ENCODE peak calls at places on chromosomes 4 and X, in five cellular contexts. O is HepG2, X is GM23338, V is K562, B is A549. W is an unnamed sample.

GRCh38 chr4:107792691-107793090 is 32.0 kb upstream of the SGMS2 start:
- DNase-seq in X (no peak), B (no peak), O (no peak), V (peak; percentile 1), W (no peak)

GRCh38 chr4:159298502-159298901 is 195.6 kb downstream of the RAPGEF2 start:
- DNase-seq in O (no peak), B (no peak), V (no peak), X (no peak), W (no peak)

GRCh38 chrX:151754042-151754419 is 19.5 kb downstream of the CNGA2 start:
- DNase-seq in B (peak; percentile 11), X (no peak), O (no peak), V (no peak), W (no peak)

GRCh38 chr4:176064539-176064938 is 1.1 kb upstream of the WDR17 start:
- DNase-seq in X (no peak), B (no peak), V (no peak), O (no peak), W (no peak)

GRCh38 chr4:172706000-172706399 is 462.6 kb upstream of the GALNT7 start:
- DNase-seq in B (no peak), X (no peak), O (no peak), V (no peak), W (no peak)

GRCh38 chr4:98518555-98519267 is 139.7 kb downstream of the TSPAN5 start:
- DNase-seq in V (no peak), X (peak; percentile 20), B (no peak), O (no peak), W (peak; percentile 19)

GRCh38 chrX:129612396-129612795 is 42.4 kb downstream of the APLN start:
- DNase-seq in V (no peak), O (no peak), X (no peak), B (no peak), W (no peak)

GRCh38 chr4:107276052-107276451 is 239.9 kb upstream of the DKK2 start:
- DNase-seq in O (no peak), X (no peak), B (no peak), V (no peak), W (no peak)

GRCh38 chrX:30217465-30217864 is 2.1 kb downstream of the MAGEB2 start:
- DNase-seq in B (no peak), X (no peak), V (peak; percentile 55), O (no peak), W (no peak)

GRCh38 chr4:98828801-98829200 is 100.1 kb downstream of the EIF4E start:
- DNase-seq in X (peak; percentile 59), V (no peak), B (no peak), O (peak; percentile 3), W (no peak)

GRCh38 chr4:89939994-89940393 is 45.3 kb downstream of the MMRN1 start:
- DNase-seq in V (no peak), B (no peak), O (no peak), X (no peak), W (no peak)

GRCh38 chr4:161650812-161651211 is 513.0 kb downstream of the FSTL5 start:
- DNase-seq in B (no peak), V (no peak), O (no peak), X (no peak), W (peak; percentile 8)

GRCh38 chr4:158782539-158783360 is 13.9 kb downstream of the FNIP2 start:
- DNase-seq in X (no peak), O (peak; percentile 72), B (no peak), V (no peak), W (peak; percentile 46)

GRCh38 chr4:131603705-131604104 is 1545.4 kb upstream of the PCDH10 start:
- DNase-seq in X (no peak), B (no peak), V (no peak), O (no peak), W (no peak)

GRCh38 chrX:51406688-51407519 is 74.3 kb downstream of the NUDT10 start:
- DNase-seq in X (no peak), B (no peak), V (no peak), O (no peak), W (no peak)

GRCh38 chr4:118033148-118034060 is 882 bp upstream of the NDST3 start:
- DNase-seq in X (peak; percentile 86), B (peak; percentile 11), O (no peak), V (no peak), W (no peak)

GRCh38 chrX:39716401-39716800 is 381.4 kb downstream of the BCOR start:
- DNase-seq in B (no peak), X (no peak), V (no peak), O (no peak), W (no peak)

GRCh38 chr4:14254252-14254651 is 626.7 kb upstream of the BOD1L1 start:
- DNase-seq in B (peak; percentile 2), V (no peak), X (peak; percentile 71), O (no peak), W (no peak)

GRCh38 chr4:140653718-140654515 is 85.2 kb upstream of the UCP1 start:
- DNase-seq in B (no peak), V (no peak), X (peak; percentile 15), O (no peak), W (no peak)

GRCh38 chr4:147480891-147481576 is at the start of gene EDNRA:
- DNase-seq in V (no peak), X (peak; percentile 69), B (peak; percentile 8), O (no peak), W (no peak)

GRCh38 chr4:70676554-70677090 is 10.3 kb upstream of the JCHAIN start:
- DNase-seq in V (no peak), B (no peak), X (no peak), O (no peak), W (no peak)

GRCh38 chr4:151604238-151604637 is 156.6 kb downstream of the GATB start:
- DNase-seq in O (no peak), B (peak; percentile 6), X (peak; percentile 26), V (peak; percentile 3), W (no peak)

GRCh38 chr4:16192631-16193483 is 33.4 kb downstream of the TAPT1 start:
- DNase-seq in O (no peak), B (no peak), X (no peak), V (no peak), W (no peak)

GRCh38 chr4:139902328-139903217 is 237.0 kb downstream of the MGST2 start:
- DNase-seq in V (no peak), O (no peak), B (no peak), X (no peak), W (no peak)

GRCh38 chrX:138128025-138128671 is 562.2 kb downstream of the ZIC3 start:
- DNase-seq in O (peak; percentile 2), X (peak; percentile 55), V (peak; percentile 34), B (peak; percentile 5), W (no peak)

GRCh38 chr4:122772311-122772710 is 39.8 kb downstream of the BBS12 start:
- DNase-seq in V (no peak), O (no peak), B (no peak), X (no peak), W (no peak)

GRCh38 chr4:84856468-84856867 is 110.0 kb downstream of the WDFY3 start:
- DNase-seq in B (no peak), V (no peak), O (no peak), X (peak; percentile 25), W (no peak)

GRCh38 chrX:106874075-106874474 is 29.1 kb downstream of the RIPPLY1 start:
- DNase-seq in O (peak; percentile 4), B (peak; percentile 10), V (peak; percentile 24), X (peak; percentile 38), W (no peak)

GRCh38 chr4:80029364-80029763 is 43.7 kb downstream of the ANTXR2 start:
- DNase-seq in V (no peak), X (no peak), B (no peak), O (no peak), W (no peak)

GRCh38 chr4:14513471-14513870 is 488.8 kb upstream of the CPEB2 start:
- DNase-seq in V (no peak), O (no peak), X (no peak), B (no peak), W (no peak)

GRCh38 chrX:1466971-1467561 is 14.4 kb upstream of the ASMTL start:
- DNase-seq in V (no peak), B (no peak), X (no peak), O (no peak), W (no peak)

GRCh38 chrX:153649178-153649914 is 2.3 kb downstream of the DUSP9 start:
- DNase-seq in X (peak; percentile 81), O (peak; percentile 70), V (peak; percentile 68), B (peak; percentile 69), W (no peak)

GRCh38 chr4:168516841-168517240 is 20.0 kb downstream of the PALLD start:
- DNase-seq in X (no peak), B (no peak), O (no peak), V (no peak), W (no peak)

GRCh38 chrX:110320588-110320987 is 2.7 kb upstream of the AMMECR1 start:
- DNase-seq in X (peak; percentile 12), O (no peak), V (no peak), B (no peak), W (no peak)

GRCh38 chr4:71261633-71262121 is 77.1 kb upstream of the SLC4A4 start:
- DNase-seq in O (no peak), B (no peak), X (no peak), V (no peak), W (peak; percentile 20)

GRCh38 chrX:116526010-116526409 is 63.2 kb upstream of the CT83 start:
- DNase-seq in B (no peak), O (no peak), X (no peak), V (no peak), W (no peak)

GRCh38 chrX:66030505-66031317 is 9.2 kb downstream of the VSIG4 start:
- DNase-seq in V (peak; percentile 82), B (no peak), O (peak; percentile 0), X (peak; percentile 49), W (no peak)

GRCh38 chrX:13008189-13008533 is 33.3 kb downstream of the TMSB4X start:
- DNase-seq in B (no peak), O (no peak), X (no peak), V (no peak), W (no peak)

GRCh38 chr4:77073106-77073858 is 2.5 kb downstream of the CCNI start:
- DNase-seq in O (no peak), B (no peak), V (no peak), X (no peak), W (no peak)
- TF ChIP-seq JUNB in O (no peak), B (no peak), V (no peak), X (no peak), W (no peak)

GRCh38 chrX:70044541-70045245 is 5.0 kb downstream of the AWAT2 start:
- DNase-seq in B (no peak), X (no peak), O (no peak), V (no peak), W (no peak)
- TF ChIP-seq JUNB in B (no peak), X (no peak), O (no peak), V (no peak), W (no peak)

GRCh38 chr4:75997946-75998345 is 7.2 kb upstream of the SDAD1 start:
- DNase-seq in V (no peak), B (no peak), O (no peak), X (no peak), W (no peak)

GRCh38 chr4:75990129-75990528 is 616 bp downstream of the SDAD1 start:
- DNase-seq in X (no peak), V (no peak), B (no peak), O (peak; percentile 3), W (no peak)

GRCh38 chr4:75992462-75992861 is 1.7 kb upstream of the SDAD1 start:
- DNase-seq in X (no peak), V (no peak), B (no peak), O (no peak), W (no peak)

GRCh38 chr4:75995727-75996126 is 5.0 kb upstream of the SDAD1 start:
- DNase-seq in B (no peak), X (peak; percentile 88), O (peak; percentile 49), V (peak; percentile 60), W (no peak)
- TF ChIP-seq JUNB in B (no peak), X (no peak), O (no peak), V (no peak), W (no peak)

GRCh38 chrX:119374736-119375135 is 24.4 kb upstream of the SLC25A43 start:
- DNase-seq in B (no peak), O (no peak), X (no peak), V (no peak), W (no peak)
- TF ChIP-seq JUNB in B (no peak), O (no peak), X (no peak), V (no peak), W (no peak)